ENCODE peak calls at places on chromosomes 5 and 9, in ten cellular contexts. I is OCI-LY7; N is WERI-Rb-1; B is fibroblast of pulmonary artery; J is AG10803; G is CD4-positive, alpha-beta memory T cell; L is prostate gland; H is CD8-positive, alpha-beta memory T cell; T is BJ; K is cardiac fibroblast. C is an unnamed sample.

GRCh38 chr5:90792725-90793124 is 234.1 kb downstream of the ADGRV1 start:
- DNase-seq in I (no peak), N (no peak), B (peak), J (no peak), G (no peak), L (no peak), H (no peak), T (no peak), K (peak), C (no peak)

GRCh38 chr5:43973318-43973717 is 370.3 kb downstream of the NNT start:
- DNase-seq in I (no peak), N (no peak), B (peak), J (peak), G (no peak), L (no peak), H (no peak), T (no peak), K (peak), C (no peak)

GRCh38 chr5:131019601-131020315 is 145.3 kb downstream of the HINT1 start:
- DNase-seq in I (peak), N (peak), B (no peak), J (no peak), G (no peak), L (no peak), H (no peak), T (no peak), K (no peak), C (no peak)

GRCh38 chr9:73050062-73050814 is 97.4 kb upstream of the ALDH1A1 start:
- DNase-seq in I (no peak), N (no peak), B (peak), J (peak), G (no peak), L (no peak), H (no peak), T (peak), K (peak), C (no peak)

GRCh38 chr5:124492444-124493224 is 253.8 kb downstream of the ZNF608 start:
- DNase-seq in I (no peak), N (no peak), B (no peak), J (no peak), G (no peak), L (no peak), H (no peak), T (no peak), K (no peak), C (no peak)

GRCh38 chr5:147017191-147017590 is 138.6 kb upstream of the PPP2R2B start:
- DNase-seq in I (no peak), N (no peak), B (no peak), J (no peak), G (no peak), L (no peak), H (no peak), T (no peak), K (no peak), C (no peak)

GRCh38 chr5:167792538-167792937 is 498.9 kb upstream of the WWC1 start:
- DNase-seq in I (no peak), N (no peak), B (no peak), J (no peak), G (no peak), L (no peak), H (no peak), T (no peak), K (no peak), C (no peak)

GRCh38 chr5:10695055-10695649 is 65.9 kb downstream of the DAP start:
- DNase-seq in I (peak), N (peak), B (peak), J (peak), G (no peak), L (peak), H (no peak), T (no peak), K (peak), C (peak)

GRCh38 chr9:115373000-115373709 is 255.2 kb upstream of the TNC start:
- DNase-seq in I (no peak), N (no peak), B (peak), J (peak), G (no peak), L (no peak), H (no peak), T (peak), K (peak), C (no peak)

GRCh38 chr5:161412792-161413191 is 133.7 kb downstream of the GABRB2 start:
- DNase-seq in I (no peak), N (no peak), B (no peak), J (no peak), G (no peak), L (no peak), H (no peak), T (no peak), K (no peak), C (peak)

GRCh38 chr9:134989206-134990065 is 71.7 kb upstream of the FCN1 start:
- DNase-seq in I (no peak), N (peak), B (no peak), J (no peak), G (no peak), L (no peak), H (no peak), T (no peak), K (no peak), C (no peak)
- H3K4me3 ChIP-seq in I (no peak), N (no peak), B (no peak), J (no peak), G (no peak), L (no peak), H (no peak), T (no peak), K (no peak), C (no peak)

GRCh38 chr5:110727025-110727314 is 499 bp upstream of the TMEM232 start:
- DNase-seq in I (peak), N (no peak), B (no peak), J (no peak), G (no peak), L (no peak), H (no peak), T (no peak), K (no peak), C (no peak)
- H3K4me3 ChIP-seq in I (peak), N (peak), B (peak), J (peak), G (peak), L (peak), H (peak), T (peak), K (peak), C (peak)

GRCh38 chr5:40677456-40677855 is 2.3 kb upstream of the PTGER4 start:
- DNase-seq in I (no peak), N (no peak), B (no peak), J (peak), G (no peak), L (no peak), H (no peak), T (no peak), K (no peak), C (no peak)
- H3K4me3 ChIP-seq in I (no peak), N (no peak), B (no peak), J (no peak), G (no peak), L (no peak), H (no peak), T (no peak), K (peak), C (no peak)

GRCh38 chr5:136080483-136081180 is 51.8 kb downstream of the TGFBI start:
- DNase-seq in I (no peak), N (peak), B (peak), J (peak), G (peak), L (peak), H (peak), T (peak), K (peak), C (peak)
- H3K4me3 ChIP-seq in I (no peak), N (peak), B (peak), J (peak), G (peak), L (peak), H (peak), T (peak), K (peak), C (peak)